ENCODE peak calls at places on chromosomes 6 and 20, in six cellular contexts. U is uterus, E is PC-3, L is ascending aorta, K is tibial artery, P is vagina. H is an unnamed sample.

GRCh38 chr6:163494279-163494727 is 79.8 kb downstream of the QKI start:
- DNase-seq in E (peak; percentile 86), U (no peak), L (no peak), K (no peak), P (no peak), H (no peak)

GRCh38 chr6:85143686-85144085 is 306.2 kb upstream of the NT5E start:
- DNase-seq in E (no peak), K (no peak), P (no peak), L (no peak), U (no peak), H (no peak)

GRCh38 chr6:84862843-84863242 is 98.4 kb upstream of the TBX18 start:
- DNase-seq in L (no peak), U (no peak), E (no peak), P (no peak), K (no peak), H (no peak)

GRCh38 chr6:136523196-136523595 is 27.0 kb downstream of the MAP7 start:
- DNase-seq in K (no peak), P (no peak), E (no peak), U (no peak), L (no peak), H (no peak)

GRCh38 chr6:161660666-161661571 is 387.1 kb upstream of the AGPAT4 start:
- DNase-seq in U (no peak), P (peak; percentile 75), E (peak; percentile 14), K (no peak), L (no peak), H (no peak)

GRCh38 chr6:100088009-100088408 is 94.0 kb upstream of the MCHR2 start:
- DNase-seq in U (no peak), K (no peak), L (no peak), P (no peak), E (peak; percentile 71), H (no peak)

GRCh38 chr6:36387440-36388303 is at the start of gene ETV7:
- DNase-seq in E (peak; percentile 20), L (no peak), P (no peak), U (peak; percentile 25), K (no peak), H (no peak)

GRCh38 chr20:4443016-4443415 is 278.7 kb upstream of the PRND start:
- DNase-seq in L (peak; percentile 79), P (no peak), U (no peak), K (no peak), E (peak; percentile 31), H (no peak)

GRCh38 chr20:29497261-29497671 is 1760.2 kb upstream of the DEFB115 start:
- DNase-seq in U (no peak), P (no peak), E (peak; percentile 54), L (no peak), K (peak; percentile 62), H (no peak)

GRCh38 chr6:37298958-37299357 is 41.0 kb upstream of the TMEM217 start:
- DNase-seq in K (no peak), E (no peak), L (no peak), U (no peak), P (no peak), H (no peak)

GRCh38 chr20:51666126-51666525 is 102.1 kb downstream of the ATP9A start:
- DNase-seq in K (no peak), L (no peak), E (peak; percentile 73), P (no peak), U (no peak), H (no peak)

GRCh38 chr6:123551939-123552707 is 84.6 kb downstream of the TRDN start:
- DNase-seq in P (no peak), K (no peak), U (no peak), L (no peak), E (no peak), H (no peak)

GRCh38 chr6:163427498-163428254 is 13.2 kb downstream of the QKI start:
- DNase-seq in U (no peak), L (no peak), P (no peak), E (peak; percentile 47), K (no peak), H (no peak)

GRCh38 chr20:43590036-43590391 is 723 bp upstream of the IFT52 start:
- DNase-seq in L (no peak), K (no peak), E (no peak), U (peak; percentile 22), P (no peak), H (no peak)

GRCh38 chr6:11971154-11971553 is 41.0 kb upstream of the HIVEP1 start:
- DNase-seq in E (peak; percentile 39), K (no peak), P (no peak), L (no peak), U (no peak), H (no peak)

GRCh38 chr6:85747093-85747492 is 104.4 kb upstream of the SYNCRIP start:
- DNase-seq in U (no peak), P (no peak), E (peak; percentile 28), L (no peak), K (no peak), H (no peak)

GRCh38 chr6:166344240-166344639 is 1.9 kb upstream of the SFT2D1 start:
- DNase-seq in K (no peak), E (no peak), P (no peak), L (no peak), U (no peak), H (no peak)

GRCh38 chr6:166342293-166343156 is at the start of gene SFT2D1:
- DNase-seq in L (peak; percentile 92), K (peak; percentile 90), P (no peak), U (peak; percentile 78), E (peak; percentile 49), H (peak; percentile 90)

GRCh38 chr6:166341464-166341863 is 881 bp downstream of the SFT2D1 start:
- DNase-seq in U (no peak), L (no peak), E (no peak), P (no peak), K (no peak), H (no peak)

GRCh38 chr6:166343157-166343502 is 785 bp upstream of the SFT2D1 start:
- DNase-seq in K (no peak), U (no peak), E (no peak), L (no peak), P (no peak), H (no peak)

DNA sequence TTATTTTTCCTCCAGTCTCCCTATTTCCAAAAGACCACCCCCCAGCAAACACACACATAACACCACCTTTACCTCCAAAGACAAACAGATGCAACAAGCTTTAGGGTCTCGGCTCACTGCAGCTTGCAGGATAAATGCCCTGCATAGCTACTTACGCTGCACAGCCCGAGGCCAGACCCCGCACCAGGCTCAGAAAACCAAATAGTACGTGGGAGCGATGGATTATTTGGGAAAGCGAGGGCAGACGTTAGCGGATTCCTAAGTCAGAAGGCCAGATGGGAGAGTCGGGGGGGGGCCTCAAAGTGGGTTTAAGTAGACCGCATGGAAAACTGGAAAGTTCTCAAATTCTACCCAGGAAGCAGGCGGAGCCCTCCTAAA is 441 bp downstream of the SFT2D1 start:
- DNase-seq in U (no peak), P (no peak), L (no peak), E (no peak), K (no peak), H (no peak)
- H3K4me3 ChIP-seq in U (peak overlapping the region; percentile 99), P (peak overlapping the region; percentile 86), L (peak overlapping the region; percentile 66), E (peak overlapping the region; percentile 98), K (peak overlapping the region; percentile 63), H (peak overlapping the region; percentile 98)

DNA sequence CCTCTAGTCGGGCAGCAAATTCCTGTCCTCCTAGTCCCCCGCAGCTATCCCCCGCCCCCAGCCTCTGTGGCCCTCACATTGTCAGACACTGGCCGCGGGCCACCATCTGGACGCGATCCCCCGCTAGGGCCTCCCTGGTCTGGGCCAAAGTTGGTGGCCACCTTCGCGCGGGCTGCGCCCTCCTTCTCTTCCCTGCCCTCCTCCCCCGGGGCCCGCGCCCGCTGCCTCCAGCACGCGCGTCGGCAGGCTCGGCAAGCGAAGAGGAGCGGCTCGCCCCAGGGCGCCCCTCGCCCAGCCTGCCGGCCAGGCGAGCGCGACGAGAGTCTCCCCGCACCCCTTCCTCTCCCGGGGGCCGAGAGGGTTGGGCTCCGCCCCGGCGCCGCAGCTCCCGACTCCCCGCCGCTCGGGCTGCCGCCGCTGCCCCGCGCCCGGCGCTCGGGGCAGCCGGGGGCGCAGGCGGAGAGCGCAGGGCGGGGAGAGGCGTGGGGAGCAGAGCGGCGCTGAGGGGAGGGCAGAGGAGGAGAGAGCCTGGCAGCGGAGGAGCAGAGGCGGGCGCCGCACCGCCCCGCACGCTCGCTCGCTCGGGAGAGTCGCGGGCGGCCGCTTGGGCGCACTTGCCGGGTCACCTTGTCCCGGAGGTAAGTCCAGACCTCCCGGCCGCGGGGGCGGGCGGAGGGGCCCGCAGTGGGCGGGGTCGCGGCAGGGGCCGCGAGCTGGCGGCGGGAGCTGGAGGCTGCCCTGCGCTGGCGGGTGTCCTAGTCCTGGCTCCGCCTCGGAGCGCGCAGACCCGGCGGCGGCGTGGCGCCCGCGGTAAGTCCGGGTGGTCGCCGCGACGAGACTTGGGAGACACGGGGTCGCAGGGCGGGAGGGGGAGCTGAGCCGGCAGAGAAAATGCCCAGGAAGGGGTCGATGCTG is at the start of gene SYNDIG1:
- DNase-seq in K (peak; percentile 76), L (peak; percentile 70), U (peak; percentile 24), P (no peak), E (no peak), H (no peak)
- H3K27me3 ChIP-seq in K (no peaks in the 10 kb centered on the region), L (no peaks in the 10 kb centered on the region), U (no peaks in the 10 kb centered on the region), P (no peaks in the 10 kb centered on the region), E (peaks cover 93% of the 10 kb centered on the region), H (no peaks in the 10 kb centered on the region)

GRCh38 chr20:25244976-25245375 is 2.9 kb upstream of the PYGB start:
- DNase-seq in U (no peak), L (peak; percentile 38), E (no peak), K (no peak), P (no peak), H (peak; percentile 32)

GRCh38 chr20:25246182-25246943 is 1.5 kb upstream of the PYGB start:
- DNase-seq in U (no peak), L (peak; percentile 48), K (no peak), P (no peak), E (no peak), H (peak; percentile 54)

GRCh38 chr20:25243416-25243979 is 4.4 kb upstream of the PYGB start:
- DNase-seq in P (no peak), L (no peak), K (no peak), U (no peak), E (no peak), H (no peak)

GRCh38 chr20:25247100-25247665 is 702 bp upstream of the PYGB start:
- DNase-seq in K (peak; percentile 86), P (no peak), U (peak; percentile 63), E (peak; percentile 70), L (peak; percentile 85), H (peak; percentile 81)

GRCh38 chr20:25245461-25245860 is 2.4 kb upstream of the PYGB start:
- DNase-seq in L (peak; percentile 47), E (no peak), K (no peak), U (no peak), P (no peak), H (no peak)
- H3K4me1 ChIP-seq in L (peaks cover 16% of the 10 kb centered on the region), E (peaks cover 28% of the 10 kb centered on the region), K (no peaks in the 10 kb centered on the region), U (no peaks in the 10 kb centered on the region), P (peaks cover 30% of the 10 kb centered on the region), H (no peaks in the 10 kb centered on the region)

DNA sequence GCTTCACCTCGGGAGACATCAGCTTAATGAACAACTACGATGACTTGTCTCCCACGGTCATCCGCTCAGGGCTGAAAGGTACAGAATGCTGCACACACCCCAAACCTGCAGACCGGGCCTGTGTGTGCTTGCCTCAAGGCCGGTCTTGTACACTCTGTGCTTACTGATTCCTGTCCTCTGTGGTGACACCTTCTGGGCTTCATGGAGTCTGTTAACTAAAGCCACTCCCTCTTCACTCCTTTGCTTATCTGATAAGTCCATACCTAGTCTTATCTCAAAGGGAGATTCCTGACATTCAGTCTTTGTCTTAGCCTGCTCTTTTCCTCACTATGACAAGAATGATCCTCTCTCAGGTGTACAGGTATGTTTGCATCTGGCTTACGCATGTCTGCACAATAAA is 107.7 kb upstream of the TMEM181 start:
- DNase-seq in P (no peak), E (no peak), U (no peak), K (no peak), L (no peak), H (no peak)
- H3K4me3 ChIP-seq in P (no peak overlapping the region), E (no peak overlapping the region), U (no peak overlapping the region), K (no peak overlapping the region), L (no peak overlapping the region), H (no peak overlapping the region)